ENCODE peak calls at places on chromosome 12, in six cellular contexts. One of them, this sample, is unnamed.

GRCh38 chr12:121537814-121538698 is 42.8 kb downstream of the KDM2B start:
- DNase-seq in mesenchymal stem cell: peak
- DNase-seq in IMR-90: no peak
- DNase-seq in mesendoderm: no peak
- DNase-seq in H1: no peak
- DNase-seq in H9: no peak
- DNase-seq in this sample: no peak

GRCh38 chr12:104057771-104058197 is 6.5 kb upstream of the HCFC2 start:
- DNase-seq in mesenchymal stem cell: peak
- DNase-seq in IMR-90: peak
- DNase-seq in mesendoderm: peak
- DNase-seq in H1: no peak
- DNase-seq in H9: no peak
- DNase-seq in this sample: no peak

GRCh38 chr12:21300632-21301031 is 34.1 kb downstream of the SLCO1A2 start:
- DNase-seq in mesenchymal stem cell: no peak
- DNase-seq in IMR-90: no peak
- DNase-seq in mesendoderm: no peak
- DNase-seq in H1: no peak
- DNase-seq in H9: no peak
- DNase-seq in this sample: no peak

GRCh38 chr12:93785262-93786010 is 108.3 kb downstream of the CRADD start:
- DNase-seq in mesenchymal stem cell: peak
- DNase-seq in IMR-90: peak
- DNase-seq in mesendoderm: peak
- DNase-seq in H1: peak
- DNase-seq in H9: peak
- DNase-seq in this sample: peak

GRCh38 chr12:12784911-12785814 is at the start of gene APOLD1:
- DNase-seq in mesenchymal stem cell: peak
- DNase-seq in IMR-90: no peak
- DNase-seq in mesendoderm: peak
- DNase-seq in H1: no peak
- DNase-seq in H9: peak
- DNase-seq in this sample: no peak

GRCh38 chr12:103737881-103738280 is 103.2 kb downstream of the NT5DC3 start:
- DNase-seq in mesenchymal stem cell: no peak
- DNase-seq in IMR-90: no peak
- DNase-seq in mesendoderm: no peak
- DNase-seq in H1: no peak
- DNase-seq in H9: no peak
- DNase-seq in this sample: no peak

GRCh38 chr12:39443704-39444234 is 849 bp upstream of the KIF21A start:
- DNase-seq in mesenchymal stem cell: peak
- DNase-seq in IMR-90: no peak
- DNase-seq in mesendoderm: peak
- DNase-seq in H1: no peak
- DNase-seq in H9: no peak
- DNase-seq in this sample: peak

GRCh38 chr12:130873106-130873795 is 1.4 kb downstream of the RAN start:
- DNase-seq in mesenchymal stem cell: no peak
- DNase-seq in IMR-90: no peak
- DNase-seq in mesendoderm: no peak
- DNase-seq in H1: no peak
- DNase-seq in H9: no peak
- DNase-seq in this sample: no peak

GRCh38 chr12:132275110-132275531 is 54.3 kb downstream of the GALNT9 start:
- DNase-seq in mesenchymal stem cell: no peak
- DNase-seq in IMR-90: peak
- DNase-seq in mesendoderm: peak
- DNase-seq in H1: no peak
- DNase-seq in H9: peak
- DNase-seq in this sample: peak

GRCh38 chr12:100141666-100141997 is 1.0 kb downstream of the BLTP3B start:
- DNase-seq in mesenchymal stem cell: peak
- DNase-seq in IMR-90: peak
- DNase-seq in mesendoderm: peak
- DNase-seq in H1: no peak
- DNase-seq in H9: no peak
- DNase-seq in this sample: no peak

GRCh38 chr12:92899388-92900001 is 29.6 kb downstream of the EEA1 start:
- DNase-seq in mesenchymal stem cell: peak
- DNase-seq in IMR-90: peak
- DNase-seq in mesendoderm: peak
- DNase-seq in H1: peak
- DNase-seq in H9: no peak
- DNase-seq in this sample: no peak

GRCh38 chr12:85657251-85657650 is 179.0 kb downstream of the RASSF9 start:
- DNase-seq in mesenchymal stem cell: no peak
- DNase-seq in IMR-90: no peak
- DNase-seq in mesendoderm: no peak
- DNase-seq in H1: no peak
- DNase-seq in H9: no peak
- DNase-seq in this sample: no peak

GRCh38 chr12:452667-453210 is 7.0 kb upstream of the B4GALNT3 start:
- DNase-seq in mesenchymal stem cell: no peak
- DNase-seq in IMR-90: no peak
- DNase-seq in mesendoderm: no peak
- DNase-seq in H1: no peak
- DNase-seq in H9: peak
- DNase-seq in this sample: no peak

GRCh38 chr12:107079172-107080011 is 14.0 kb downstream of the CRY1 start:
- DNase-seq in mesenchymal stem cell: peak
- DNase-seq in IMR-90: peak
- DNase-seq in mesendoderm: peak
- DNase-seq in H1: no peak
- DNase-seq in H9: no peak
- DNase-seq in this sample: no peak

GRCh38 chr12:31736472-31736871 is 7.7 kb upstream of the AMN1 start:
- DNase-seq in mesenchymal stem cell: peak
- DNase-seq in IMR-90: peak
- DNase-seq in mesendoderm: no peak
- DNase-seq in H1: no peak
- DNase-seq in H9: no peak
- DNase-seq in this sample: no peak

GRCh38 chr12:93668919-93669418 is 8.2 kb upstream of the CRADD start:
- DNase-seq in mesenchymal stem cell: no peak
- DNase-seq in IMR-90: no peak
- DNase-seq in mesendoderm: no peak
- DNase-seq in H1: no peak
- DNase-seq in H9: no peak
- DNase-seq in this sample: no peak

GRCh38 chr12:80702889-80703605 is 4.4 kb upstream of the MYF6 start:
- DNase-seq in mesenchymal stem cell: peak
- DNase-seq in IMR-90: peak
- DNase-seq in mesendoderm: peak
- DNase-seq in H1: no peak
- DNase-seq in H9: no peak
- DNase-seq in this sample: no peak

GRCh38 chr12:63846249-63846967 is 1.9 kb downstream of the SRGAP1 start:
- DNase-seq in mesenchymal stem cell: no peak
- DNase-seq in IMR-90: no peak
- DNase-seq in mesendoderm: no peak
- DNase-seq in H1: no peak
- DNase-seq in H9: no peak
- DNase-seq in this sample: no peak

GRCh38 chr12:67633024-67633423 is 15.5 kb upstream of the DYRK2 start:
- DNase-seq in mesenchymal stem cell: no peak
- DNase-seq in IMR-90: no peak
- DNase-seq in mesendoderm: no peak
- DNase-seq in H1: no peak
- DNase-seq in H9: no peak
- DNase-seq in this sample: no peak

GRCh38 chr12:67632005-67632404 is 16.5 kb upstream of the DYRK2 start:
- DNase-seq in mesenchymal stem cell: no peak
- DNase-seq in IMR-90: no peak
- DNase-seq in mesendoderm: peak
- DNase-seq in H1: no peak
- DNase-seq in H9: no peak
- DNase-seq in this sample: no peak

GRCh38 chr12:67633708-67634107 is 14.8 kb upstream of the DYRK2 start:
- DNase-seq in mesenchymal stem cell: no peak
- DNase-seq in IMR-90: no peak
- DNase-seq in mesendoderm: no peak
- DNase-seq in H1: no peak
- DNase-seq in H9: no peak
- DNase-seq in this sample: no peak

GRCh38 chr12:67634167-67634793 is 14.3 kb upstream of the DYRK2 start:
- DNase-seq in mesenchymal stem cell: no peak
- DNase-seq in IMR-90: no peak
- DNase-seq in mesendoderm: no peak
- DNase-seq in H1: no peak
- DNase-seq in H9: no peak
- DNase-seq in this sample: no peak

GRCh38 chr12:67630373-67631088 is 18.0 kb upstream of the DYRK2 start:
- DNase-seq in mesenchymal stem cell: peak
- DNase-seq in IMR-90: no peak
- DNase-seq in mesendoderm: peak
- DNase-seq in H1: peak
- DNase-seq in H9: peak
- DNase-seq in this sample: no peak
- H2BK120ac ChIP-seq in mesenchymal stem cell: no peak
- H2BK120ac ChIP-seq in IMR-90: no peak
- H2BK120ac ChIP-seq in mesendoderm: peak
- H2BK120ac ChIP-seq in H1: no peak
- H2BK120ac ChIP-seq in H9: no peak
- H2BK120ac ChIP-seq in this sample: no peak

DNA sequence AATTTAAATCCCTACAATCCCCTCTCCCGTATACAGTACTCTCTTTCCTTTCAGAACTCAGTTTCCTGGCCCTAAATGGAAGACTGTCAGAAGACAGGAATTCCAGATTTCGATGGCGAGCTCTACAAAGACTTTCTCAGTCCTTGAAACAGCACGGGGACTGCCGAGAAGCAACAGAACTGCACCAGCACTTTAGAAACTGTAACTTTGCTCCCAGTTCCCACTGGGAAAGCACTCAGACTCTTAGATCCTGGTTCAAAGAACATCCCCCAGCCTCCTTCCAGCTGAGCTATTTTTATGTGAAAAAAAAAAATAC is 1.8 kb downstream of the PXN start:
- DNase-seq in mesenchymal stem cell: no peak
- DNase-seq in IMR-90: no peak
- DNase-seq in mesendoderm: no peak
- DNase-seq in H1: no peak
- DNase-seq in H9: no peak
- DNase-seq in this sample: no peak
- H2BK5ac ChIP-seq in mesenchymal stem cell: peak
- H2BK5ac ChIP-seq in IMR-90: peak
- H2BK5ac ChIP-seq in mesendoderm: no peak
- H2BK5ac ChIP-seq in H1: no peak
- H2BK5ac ChIP-seq in H9: no peak
- H2BK5ac ChIP-seq in this sample: no peak

DNA sequence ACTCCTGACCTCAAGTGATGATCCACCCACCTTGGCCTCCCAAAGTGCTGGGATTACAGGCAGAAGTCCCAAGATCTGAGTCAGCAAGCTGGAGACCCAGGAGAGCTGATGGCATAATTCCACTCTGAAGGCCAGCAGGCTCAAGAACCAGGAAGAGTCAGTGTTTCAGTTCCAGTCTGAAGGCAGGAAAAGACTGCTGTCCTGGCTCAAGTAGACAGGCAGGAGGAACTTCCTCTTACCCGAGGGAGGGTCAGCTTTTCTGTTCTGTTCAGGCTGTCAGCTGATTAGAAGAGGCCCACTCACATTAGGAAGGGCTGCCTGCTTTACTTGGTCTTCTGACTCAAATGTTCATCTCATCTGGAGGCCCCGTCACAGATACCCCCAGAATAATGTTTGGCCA is 206.0 kb upstream of the MYL2 start:
- DNase-seq in mesenchymal stem cell: no peak
- DNase-seq in IMR-90: no peak
- DNase-seq in mesendoderm: no peak
- DNase-seq in H1: no peak
- DNase-seq in H9: no peak
- DNase-seq in this sample: no peak
- H2BK120ac ChIP-seq in mesenchymal stem cell: no peak
- H2BK120ac ChIP-seq in IMR-90: no peak
- H2BK120ac ChIP-seq in mesendoderm: no peak
- H2BK120ac ChIP-seq in H1: no peak
- H2BK120ac ChIP-seq in H9: no peak
- H2BK120ac ChIP-seq in this sample: no peak

GRCh38 chr12:125983784-125984510 is 918.7 kb downstream of the AACS start:
- DNase-seq in mesenchymal stem cell: no peak
- DNase-seq in IMR-90: no peak
- DNase-seq in mesendoderm: peak
- DNase-seq in H1: no peak
- DNase-seq in H9: peak
- DNase-seq in this sample: peak
- H2BK5ac ChIP-seq in mesenchymal stem cell: no peak
- H2BK5ac ChIP-seq in IMR-90: no peak
- H2BK5ac ChIP-seq in mesendoderm: peak
- H2BK5ac ChIP-seq in H1: peak
- H2BK5ac ChIP-seq in H9: no peak
- H2BK5ac ChIP-seq in this sample: peak

DNA sequence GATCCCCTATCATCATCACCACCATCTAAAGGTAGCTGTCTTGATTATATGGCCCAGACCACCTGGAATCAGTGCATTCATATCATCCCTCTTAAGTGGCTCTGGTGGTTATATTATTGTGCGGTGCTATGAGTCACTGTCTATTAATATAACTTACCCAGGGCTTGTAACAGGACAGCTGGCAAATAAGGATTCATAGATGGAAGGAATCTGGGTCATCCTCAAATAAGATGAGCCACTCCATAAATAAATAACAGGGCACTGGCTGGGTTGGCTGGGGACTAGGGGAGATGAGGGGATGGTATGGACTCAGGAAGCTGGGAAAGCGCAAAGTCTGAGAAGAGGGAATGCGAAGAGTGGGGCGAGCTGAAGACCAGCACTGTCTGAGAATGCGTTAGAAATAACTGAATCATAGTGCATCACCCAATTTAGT is 216.1 kb downstream of the NUAK1 start:
- DNase-seq in mesenchymal stem cell: peak
- DNase-seq in IMR-90: peak
- DNase-seq in mesendoderm: no peak
- DNase-seq in H1: no peak
- DNase-seq in H9: no peak
- DNase-seq in this sample: no peak
- H2BK120ac ChIP-seq in mesenchymal stem cell: no peak
- H2BK120ac ChIP-seq in IMR-90: peak
- H2BK120ac ChIP-seq in mesendoderm: no peak
- H2BK120ac ChIP-seq in H1: no peak
- H2BK120ac ChIP-seq in H9: no peak
- H2BK120ac ChIP-seq in this sample: no peak

DNA sequence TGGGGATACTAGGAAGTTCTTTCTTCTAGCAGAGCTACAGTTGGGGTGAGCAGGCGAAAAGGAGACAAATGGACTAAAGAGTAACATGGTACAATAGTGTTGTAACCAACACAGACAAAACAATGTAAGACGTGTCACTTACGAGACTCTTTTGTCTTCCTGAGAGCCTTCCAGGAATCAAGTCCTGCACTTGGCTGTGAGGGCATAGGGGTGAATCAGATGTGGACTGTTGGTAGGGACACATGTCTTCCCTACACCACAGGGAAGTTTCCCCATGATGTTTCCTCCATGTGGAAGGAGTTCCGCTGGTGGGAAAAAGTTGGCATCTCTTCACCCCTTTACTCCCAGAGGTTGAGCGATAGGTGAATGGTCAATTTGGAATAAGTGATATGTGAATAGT is 364.7 kb downstream of the NUAK1 start:
- DNase-seq in mesenchymal stem cell: no peak
- DNase-seq in IMR-90: no peak
- DNase-seq in mesendoderm: no peak
- DNase-seq in H1: no peak
- DNase-seq in H9: no peak
- DNase-seq in this sample: no peak
- H2BK5ac ChIP-seq in mesenchymal stem cell: no peak
- H2BK5ac ChIP-seq in IMR-90: no peak
- H2BK5ac ChIP-seq in mesendoderm: no peak
- H2BK5ac ChIP-seq in H1: no peak
- H2BK5ac ChIP-seq in H9: no peak
- H2BK5ac ChIP-seq in this sample: no peak